ENCODE peak calls at places on chromosomes 16 and 17, in ten cellular contexts. N is CD8-positive, alpha-beta memory T cell; I is neural progenitor cell; G is heart left ventricle; D is tibial nerve; T is tibial artery; R is AG09309; W is naive thymus-derived CD4-positive, alpha-beta T cell; O is lower lobe of right lung; J is IMR-90. U is an unnamed sample.

GRCh38 chr17:3695129-3695722 is 729 bp downstream of the P2RX5 start:
- DNase-seq in J (no peak), O (no peak), R (no peak), I (no peak), N (no peak), W (no peak), G (peak), D (no peak), T (peak), U (peak)

GRCh38 chr16:57810197-57811024 is 8.1 kb upstream of the KIFC3 start:
- DNase-seq in N (peak), J (peak), O (peak), T (no peak), I (peak), R (no peak), W (no peak), D (peak), G (peak), U (peak)

GRCh38 chr17:21089933-21090888 is 36.6 kb upstream of the DHRS7B start:
- DNase-seq in N (no peak), G (no peak), T (no peak), I (no peak), R (no peak), O (no peak), J (no peak), W (no peak), D (no peak), U (no peak)

GRCh38 chr16:80924372-80924978 is 82.2 kb downstream of the CMC2 start:
- DNase-seq in R (no peak), T (no peak), N (no peak), D (no peak), W (no peak), J (peak), G (peak), O (no peak), I (peak), U (peak)

GRCh38 chr17:9768381-9768934 is 22.9 kb downstream of the DHRS7C start:
- DNase-seq in D (no peak), G (no peak), R (no peak), N (no peak), O (no peak), J (peak), I (peak), W (no peak), T (no peak), U (peak)

GRCh38 chr17:77376795-77377751 is 236.3 kb downstream of the SEC14L1 start:
- DNase-seq in N (no peak), J (peak), W (no peak), D (no peak), G (no peak), R (no peak), O (no peak), T (peak), I (no peak), U (no peak)

GRCh38 chr17:18877104-18877503 is 19.2 kb downstream of the PRPSAP2 start:
- DNase-seq in I (no peak), D (no peak), G (no peak), W (no peak), N (no peak), O (no peak), T (peak), R (no peak), J (peak), U (peak)

GRCh38 chr17:55089955-55090573 is 121.5 kb downstream of the STXBP4 start:
- DNase-seq in W (no peak), J (peak), T (no peak), G (no peak), N (peak), I (peak), R (no peak), O (no peak), D (no peak), U (peak)

GRCh38 chr17:14212401-14212800 is 24.3 kb downstream of the CDRT15 start:
- DNase-seq in G (no peak), I (no peak), R (no peak), J (no peak), T (no peak), N (no peak), O (no peak), W (no peak), D (no peak), U (no peak)

GRCh38 chr17:41483991-41484826 is 3.3 kb upstream of the KRT35 start:
- DNase-seq in R (no peak), I (no peak), G (no peak), D (no peak), T (no peak), W (no peak), J (peak), O (no peak), N (no peak), U (no peak)

GRCh38 chr17:55731586-55732250 is 9.1 kb upstream of the TMEM100 start:
- DNase-seq in J (peak), D (peak), W (no peak), N (no peak), T (peak), R (no peak), I (peak), O (no peak), G (peak), U (no peak)

GRCh38 chr17:49880291-49881053 is 32.6 kb upstream of the TAC4 start:
- DNase-seq in O (peak), G (peak), R (no peak), T (no peak), J (peak), I (peak), N (peak), D (peak), W (peak), U (peak)

GRCh38 chr16:8831450-8832382 is 34.1 kb downstream of the PMM2 start:
- DNase-seq in R (no peak), G (no peak), J (no peak), N (no peak), W (no peak), O (no peak), I (peak), D (no peak), T (no peak), U (no peak)

GRCh38 chr17:57288034-57288752 is 31.9 kb downstream of the MSI2 start:
- DNase-seq in G (no peak), J (peak), O (no peak), I (no peak), W (no peak), T (no peak), N (no peak), D (no peak), R (no peak), U (no peak)

GRCh38 chr17:77392376-77393273 is 251.9 kb downstream of the SEC14L1 start:
- DNase-seq in T (peak), W (no peak), R (no peak), I (peak), J (no peak), N (no peak), G (peak), O (no peak), D (no peak), U (no peak)

GRCh38 chr17:74437702-74438101 is 5.8 kb downstream of the GPRC5C start:
- DNase-seq in J (no peak), N (no peak), D (no peak), G (no peak), R (no peak), T (no peak), W (no peak), I (no peak), O (no peak), U (no peak)

GRCh38 chr17:3655766-3656165 is 12.6 kb downstream of the TAX1BP3 start:
- DNase-seq in J (no peak), O (no peak), R (no peak), T (no peak), N (no peak), W (no peak), G (no peak), I (no peak), D (no peak), U (no peak)

GRCh38 chr16:85049864-85050263 is 22.3 kb downstream of the KIAA0513 start:
- DNase-seq in J (no peak), G (no peak), D (no peak), T (no peak), O (no peak), I (no peak), W (no peak), R (no peak), N (no peak), U (no peak)

GRCh38 chr17:30433514-30433913 is 43.7 kb upstream of the GOSR1 start:
- DNase-seq in R (peak), N (no peak), I (no peak), G (no peak), O (no peak), W (no peak), D (no peak), J (peak), T (no peak), U (peak)

GRCh38 chr17:13182854-13183253 is 165.0 kb upstream of the ELAC2 start:
- DNase-seq in I (no peak), J (no peak), N (no peak), D (no peak), T (no peak), O (no peak), R (no peak), W (no peak), G (no peak), U (no peak)

DNA sequence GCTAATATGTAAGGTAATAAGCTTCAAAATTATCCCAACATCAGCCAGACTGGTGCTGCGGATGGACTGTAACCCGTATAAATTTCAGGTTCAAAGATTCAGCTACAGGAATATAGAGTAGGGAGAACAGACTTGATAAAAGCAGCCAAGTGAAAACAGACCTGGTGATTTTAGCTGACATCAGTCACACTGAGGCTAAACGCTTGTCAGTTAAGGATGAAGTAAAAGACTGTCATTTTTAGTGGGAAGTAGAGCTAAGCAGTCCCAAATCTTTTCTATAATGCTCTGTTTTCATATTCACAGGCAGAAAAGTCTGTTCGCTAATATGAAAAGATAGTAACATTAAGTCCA is 35.4 kb downstream of the CMTM4 start:
- DNase-seq in D (no peak), O (no peak), N (no peak), G (no peak), J (no peak), I (no peak), W (no peak), T (no peak), R (no peak), U (no peak)
- H3K4me3 ChIP-seq in D (no peak), O (no peak), N (no peak), G (no peak), J (no peak), I (no peak), W (no peak), T (no peak), R (no peak), U (no peak)

GRCh38 chr17:79742951-79743476 is 12.3 kb downstream of the ENPP7 start:
- DNase-seq in O (no peak), N (no peak), D (no peak), T (no peak), G (no peak), I (peak), R (no peak), W (no peak), J (no peak), U (no peak)
- H3K4me3 ChIP-seq in O (no peak), N (no peak), D (no peak), T (no peak), G (no peak), I (no peak), R (no peak), W (no peak), J (no peak), U (no peak)

GRCh38 chr17:28902819-28903545 is at the start of gene DHRS13:
- DNase-seq in T (peak), N (peak), G (peak), I (peak), J (peak), R (no peak), O (peak), D (peak), W (peak), U (peak)
- H3K4me3 ChIP-seq in T (peak), N (peak), G (peak), I (peak), J (peak), R (peak), O (peak), D (peak), W (peak), U (peak)

GRCh38 chr16:30628628-30629342 is 18.6 kb upstream of the ZNF689 start:
- DNase-seq in J (peak), W (peak), N (peak), T (peak), O (peak), R (no peak), D (peak), G (peak), I (peak), U (peak)

GRCh38 chr16:30636599-30636998 is 14.2 kb upstream of the PRR14 start:
- DNase-seq in N (no peak), I (no peak), D (no peak), W (no peak), T (no peak), G (no peak), R (no peak), J (no peak), O (no peak), U (no peak)

GRCh38 chr16:30637952-30638351 is 12.8 kb upstream of the PRR14 start:
- DNase-seq in R (no peak), J (peak), I (peak), N (no peak), G (no peak), D (no peak), W (peak), T (no peak), O (no peak), U (peak)

DNA sequence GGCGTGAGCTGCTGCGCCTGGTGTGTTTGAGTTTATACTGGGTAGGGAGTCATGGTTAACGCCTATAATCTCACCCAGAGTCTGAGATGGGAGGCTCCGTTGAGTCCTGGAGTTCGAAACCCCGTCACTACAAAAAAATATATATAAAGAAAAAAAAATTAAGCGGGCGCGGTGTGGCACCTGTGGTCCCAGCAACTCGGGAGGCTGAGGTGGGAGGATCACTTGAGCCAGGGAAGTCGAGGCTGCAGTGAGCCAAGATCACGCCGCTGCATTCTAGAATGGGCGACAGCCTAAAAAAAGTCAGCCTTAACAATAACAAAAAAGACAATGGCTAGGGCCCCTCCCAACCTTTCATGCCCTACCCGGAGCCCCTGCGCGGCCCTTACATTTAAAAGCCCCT is 17.2 kb upstream of the PRR14 start:
- DNase-seq in O (no peak), J (no peak), D (no peak), G (no peak), R (no peak), T (no peak), I (peak), W (no peak), N (no peak), U (no peak)
- H3K4me3 ChIP-seq in O (peak), J (peak), D (peak), G (peak), R (peak), T (peak), I (peak), W (peak), N (peak), U (peak)

GRCh38 chr17:1773755-1774181 is 11.9 kb downstream of the SERPINF1 start:
- DNase-seq in T (no peak), G (no peak), I (no peak), O (no peak), W (no peak), J (no peak), R (no peak), D (no peak), N (no peak), U (no peak)

GRCh38 chr17:1765576-1765975 is 3.7 kb downstream of the SERPINF1 start:
- DNase-seq in R (no peak), N (no peak), G (no peak), O (no peak), I (no peak), T (no peak), W (no peak), D (no peak), J (no peak), U (no peak)

GRCh38 chr17:1767358-1767757 is 5.5 kb downstream of the SERPINF1 start:
- DNase-seq in N (no peak), O (no peak), W (no peak), I (no peak), T (no peak), R (no peak), J (no peak), D (no peak), G (no peak), U (no peak)

GRCh38 chr17:1766382-1767135 is 4.7 kb downstream of the SERPINF1 start:
- DNase-seq in O (no peak), W (no peak), N (no peak), J (no peak), I (no peak), G (no peak), D (no peak), T (no peak), R (no peak), U (no peak)

GRCh38 chr17:1769826-1770477 is 8.1 kb downstream of the SERPINF1 start:
- DNase-seq in D (no peak), W (peak), R (no peak), O (no peak), J (no peak), N (no peak), G (no peak), I (no peak), T (no peak), U (peak)
- H3K4me3 ChIP-seq in D (no peak), W (no peak), R (no peak), O (no peak), J (no peak), N (no peak), G (no peak), I (no peak), T (no peak), U (no peak)